ENCODE peak calls at places on chromosomes 2 and 18, in ten cellular contexts. One of them, this sample, is unnamed.
A peak's percentile ranks its signal among the peaks of the same experiment; 100 is the strongest.

GRCh38 chr2:119197529-119198266 is 25.9 kb upstream of the STEAP3 start:
- DNase-seq in H1: no peak
- DNase-seq in prostate gland: no peak
- DNase-seq in spleen: no peak
- DNase-seq in HL-60: no peak
- DNase-seq in sigmoid colon: no peak
- DNase-seq in suprapubic skin: no peak
- DNase-seq in transverse colon: no peak
- DNase-seq in breast epithelium: no peak
- DNase-seq in Panc1: no peak
- DNase-seq in this sample: no peak

GRCh38 chr18:13539050-13539449 is 187.3 kb downstream of the FAM210A start:
- DNase-seq in HL-60: no peak
- DNase-seq in Panc1: no peak
- DNase-seq in H1: no peak
- DNase-seq in sigmoid colon: no peak
- DNase-seq in breast epithelium: no peak
- DNase-seq in suprapubic skin: no peak
- DNase-seq in prostate gland: no peak
- DNase-seq in spleen: no peak
- DNase-seq in transverse colon: peak; percentile 68
- DNase-seq in this sample: no peak

GRCh38 chr18:25503567-25504081 is 151.7 kb upstream of the ZNF521 start:
- DNase-seq in transverse colon: peak; percentile 57
- DNase-seq in HL-60: no peak
- DNase-seq in spleen: no peak
- DNase-seq in breast epithelium: peak; percentile 43
- DNase-seq in Panc1: no peak
- DNase-seq in H1: peak; percentile 53
- DNase-seq in suprapubic skin: no peak
- DNase-seq in prostate gland: peak; percentile 28
- DNase-seq in sigmoid colon: peak; percentile 87
- DNase-seq in this sample: no peak

GRCh38 chr18:48129621-48130082 is 199.2 kb upstream of the SMAD2 start:
- DNase-seq in prostate gland: no peak
- DNase-seq in suprapubic skin: peak; percentile 67
- DNase-seq in transverse colon: no peak
- DNase-seq in breast epithelium: no peak
- DNase-seq in HL-60: no peak
- DNase-seq in sigmoid colon: no peak
- DNase-seq in spleen: peak; percentile 43
- DNase-seq in Panc1: no peak
- DNase-seq in H1: no peak
- DNase-seq in this sample: no peak

GRCh38 chr2:50401772-50402653 is 629.9 kb downstream of the NRXN1 start:
- DNase-seq in transverse colon: peak; percentile 14
- DNase-seq in Panc1: peak; percentile 61
- DNase-seq in H1: peak; percentile 84
- DNase-seq in breast epithelium: no peak
- DNase-seq in prostate gland: peak; percentile 23
- DNase-seq in HL-60: peak; percentile 3
- DNase-seq in spleen: no peak
- DNase-seq in sigmoid colon: peak; percentile 50
- DNase-seq in suprapubic skin: no peak
- DNase-seq in this sample: peak; percentile 59

GRCh38 chr2:68726100-68726499 is 8.5 kb upstream of the ARHGAP25 start:
- DNase-seq in suprapubic skin: no peak
- DNase-seq in sigmoid colon: no peak
- DNase-seq in Panc1: no peak
- DNase-seq in spleen: no peak
- DNase-seq in HL-60: no peak
- DNase-seq in breast epithelium: no peak
- DNase-seq in transverse colon: no peak
- DNase-seq in prostate gland: no peak
- DNase-seq in H1: no peak
- DNase-seq in this sample: no peak

GRCh38 chr2:128477891-128478290 is 159.2 kb upstream of the HS6ST1 start:
- DNase-seq in HL-60: no peak
- DNase-seq in sigmoid colon: no peak
- DNase-seq in breast epithelium: no peak
- DNase-seq in prostate gland: no peak
- DNase-seq in transverse colon: no peak
- DNase-seq in H1: no peak
- DNase-seq in spleen: no peak
- DNase-seq in suprapubic skin: no peak
- DNase-seq in Panc1: no peak
- DNase-seq in this sample: no peak

GRCh38 chr2:61017003-61017555 is 441 bp upstream of the PEX13 start:
- DNase-seq in suprapubic skin: peak; percentile 87
- DNase-seq in HL-60: peak; percentile 63
- DNase-seq in breast epithelium: peak; percentile 70
- DNase-seq in Panc1: peak; percentile 78
- DNase-seq in spleen: peak; percentile 87
- DNase-seq in H1: peak; percentile 88
- DNase-seq in transverse colon: peak; percentile 90
- DNase-seq in sigmoid colon: peak; percentile 84
- DNase-seq in prostate gland: peak; percentile 77
- DNase-seq in this sample: peak; percentile 86

GRCh38 chr2:19124135-19124534 is 234.3 kb downstream of the OSR1 start:
- DNase-seq in sigmoid colon: no peak
- DNase-seq in transverse colon: no peak
- DNase-seq in HL-60: no peak
- DNase-seq in prostate gland: no peak
- DNase-seq in spleen: no peak
- DNase-seq in breast epithelium: no peak
- DNase-seq in Panc1: no peak
- DNase-seq in H1: no peak
- DNase-seq in suprapubic skin: no peak
- DNase-seq in this sample: no peak

DNA sequence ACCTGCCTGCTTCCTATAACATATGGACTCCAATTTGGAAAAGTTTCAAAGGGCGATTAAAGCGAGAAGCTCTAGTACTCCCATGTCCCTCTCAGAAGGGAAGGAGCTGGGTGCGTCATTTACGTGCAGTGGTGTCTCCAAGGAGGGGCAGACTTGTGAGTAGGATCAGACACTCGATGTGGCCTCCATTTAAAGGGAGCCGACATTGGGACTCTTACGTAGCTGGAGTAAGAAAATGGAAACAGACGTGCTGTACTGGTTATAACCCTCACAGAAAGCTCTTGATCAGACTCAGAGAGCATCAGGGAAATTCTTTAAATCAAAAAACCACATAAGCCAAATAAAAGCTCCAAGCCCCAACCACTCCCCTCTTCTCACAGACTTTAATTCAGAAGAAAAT is 198.5 kb downstream of the KLHL29 start:
- DNase-seq in suprapubic skin: no peak
- DNase-seq in transverse colon: no peak
- DNase-seq in H1: no peak
- DNase-seq in breast epithelium: no peak
- DNase-seq in prostate gland: no peak
- DNase-seq in Panc1: no peak
- DNase-seq in sigmoid colon: no peak
- DNase-seq in spleen: no peak
- DNase-seq in HL-60: no peak
- DNase-seq in this sample: no peak
- H3K27ac ChIP-seq in suprapubic skin: peak overlapping the region; percentile 12
- H3K27ac ChIP-seq in transverse colon: peak overlapping the region; percentile 79
- H3K27ac ChIP-seq in H1: no peak overlapping the region
- H3K27ac ChIP-seq in breast epithelium: no peak overlapping the region
- H3K27ac ChIP-seq in prostate gland: peak overlapping the region; percentile 67
- H3K27ac ChIP-seq in Panc1: no peak overlapping the region
- H3K27ac ChIP-seq in sigmoid colon: peak overlapping the region; percentile 77
- H3K27ac ChIP-seq in spleen: no peak overlapping the region
- H3K27ac ChIP-seq in HL-60: no peak overlapping the region
- H3K27ac ChIP-seq in this sample: peak overlapping the region; percentile 68

GRCh38 chr18:8751692-8752091 is 46.3 kb downstream of the MTCL1 start:
- DNase-seq in HL-60: no peak
- DNase-seq in H1: no peak
- DNase-seq in suprapubic skin: no peak
- DNase-seq in sigmoid colon: no peak
- DNase-seq in prostate gland: no peak
- DNase-seq in spleen: no peak
- DNase-seq in Panc1: no peak
- DNase-seq in breast epithelium: no peak
- DNase-seq in transverse colon: no peak
- DNase-seq in this sample: no peak

GRCh38 chr18:8749492-8749891 is 44.1 kb downstream of the MTCL1 start:
- DNase-seq in spleen: no peak
- DNase-seq in prostate gland: no peak
- DNase-seq in transverse colon: no peak
- DNase-seq in breast epithelium: no peak
- DNase-seq in HL-60: no peak
- DNase-seq in H1: no peak
- DNase-seq in sigmoid colon: no peak
- DNase-seq in suprapubic skin: no peak
- DNase-seq in Panc1: no peak
- DNase-seq in this sample: no peak

GRCh38 chr18:8752329-8752728 is 47.0 kb downstream of the MTCL1 start:
- DNase-seq in HL-60: no peak
- DNase-seq in prostate gland: no peak
- DNase-seq in spleen: no peak
- DNase-seq in breast epithelium: no peak
- DNase-seq in H1: no peak
- DNase-seq in suprapubic skin: no peak
- DNase-seq in Panc1: no peak
- DNase-seq in transverse colon: no peak
- DNase-seq in sigmoid colon: no peak
- DNase-seq in this sample: no peak

GRCh38 chr18:8747440-8747937 is 42.1 kb downstream of the MTCL1 start:
- DNase-seq in sigmoid colon: no peak
- DNase-seq in spleen: no peak
- DNase-seq in transverse colon: no peak
- DNase-seq in Panc1: no peak
- DNase-seq in H1: no peak
- DNase-seq in suprapubic skin: no peak
- DNase-seq in HL-60: no peak
- DNase-seq in prostate gland: no peak
- DNase-seq in breast epithelium: no peak
- DNase-seq in this sample: no peak

DNA sequence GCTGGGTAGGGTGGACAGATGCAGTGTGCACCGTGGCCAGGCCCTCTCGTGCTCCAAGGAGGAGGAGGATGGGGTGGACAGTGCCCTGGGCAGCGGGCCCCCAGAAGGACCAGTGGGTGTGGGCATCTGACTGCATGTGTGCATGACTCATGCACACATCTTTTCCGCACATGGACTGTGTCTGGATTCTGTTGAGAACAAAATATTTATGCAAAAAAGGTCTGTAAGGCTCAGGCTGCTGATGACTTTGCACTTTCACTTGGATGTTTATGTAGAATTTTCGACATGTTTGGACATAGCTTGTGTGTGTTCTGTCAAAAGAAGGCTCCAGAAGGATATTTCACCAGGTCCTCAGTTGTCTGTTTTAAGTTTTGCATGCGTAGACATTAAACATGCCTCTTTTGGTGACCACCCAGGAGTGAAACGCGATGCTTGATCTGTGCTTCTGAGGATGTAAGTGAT is 45.6 kb downstream of the MTCL1 start:
- DNase-seq in spleen: no peak
- DNase-seq in prostate gland: no peak
- DNase-seq in H1: no peak
- DNase-seq in suprapubic skin: no peak
- DNase-seq in sigmoid colon: peak; percentile 92
- DNase-seq in Panc1: no peak
- DNase-seq in breast epithelium: no peak
- DNase-seq in transverse colon: peak; percentile 35
- DNase-seq in HL-60: no peak
- DNase-seq in this sample: no peak
- TF ChIP-seq POLR2AphosphoS5 in spleen: no peak
- TF ChIP-seq POLR2AphosphoS5 in prostate gland: no peak
- TF ChIP-seq POLR2AphosphoS5 in H1: no peak
- TF ChIP-seq POLR2AphosphoS5 in suprapubic skin: no peak
- TF ChIP-seq POLR2AphosphoS5 in sigmoid colon: peak; percentile 99
- TF ChIP-seq POLR2AphosphoS5 in Panc1: no peak
- TF ChIP-seq POLR2AphosphoS5 in breast epithelium: no peak
- TF ChIP-seq POLR2AphosphoS5 in transverse colon: peak; percentile 88
- TF ChIP-seq POLR2AphosphoS5 in HL-60: no peak
- TF ChIP-seq POLR2AphosphoS5 in this sample: peak; percentile 77

GRCh38 chr18:77087391-77088141 is 45.0 kb downstream of the MBP start:
- DNase-seq in Panc1: no peak
- DNase-seq in prostate gland: no peak
- DNase-seq in breast epithelium: no peak
- DNase-seq in sigmoid colon: peak; percentile 84
- DNase-seq in HL-60: no peak
- DNase-seq in H1: peak; percentile 66
- DNase-seq in spleen: peak; percentile 78
- DNase-seq in transverse colon: peak; percentile 55
- DNase-seq in suprapubic skin: no peak
- DNase-seq in this sample: peak; percentile 55
- H3K27ac ChIP-seq in Panc1: peak overlapping the region; percentile 72
- H3K27ac ChIP-seq in prostate gland: peak overlapping the region; percentile 65
- H3K27ac ChIP-seq in breast epithelium: peak overlapping the region; percentile 84
- H3K27ac ChIP-seq in sigmoid colon: peak overlapping the region; percentile 70
- H3K27ac ChIP-seq in HL-60: no peak overlapping the region
- H3K27ac ChIP-seq in H1: no peak overlapping the region
- H3K27ac ChIP-seq in spleen: peak overlapping the region; percentile 46
- H3K27ac ChIP-seq in transverse colon: peak overlapping the region; percentile 70
- H3K27ac ChIP-seq in suprapubic skin: peak overlapping the region; percentile 82
- H3K27ac ChIP-seq in this sample: peak overlapping the region; percentile 47

GRCh38 chr18:3221496-3221895 is 1.7 kb upstream of the MYOM1 start:
- DNase-seq in sigmoid colon: no peak
- DNase-seq in H1: no peak
- DNase-seq in transverse colon: no peak
- DNase-seq in spleen: no peak
- DNase-seq in prostate gland: no peak
- DNase-seq in Panc1: no peak
- DNase-seq in suprapubic skin: no peak
- DNase-seq in HL-60: no peak
- DNase-seq in breast epithelium: no peak
- DNase-seq in this sample: no peak

GRCh38 chr18:3218817-3219216 is 951 bp downstream of the MYOM1 start:
- DNase-seq in transverse colon: no peak
- DNase-seq in prostate gland: no peak
- DNase-seq in sigmoid colon: no peak
- DNase-seq in Panc1: no peak
- DNase-seq in suprapubic skin: no peak
- DNase-seq in spleen: no peak
- DNase-seq in breast epithelium: no peak
- DNase-seq in HL-60: no peak
- DNase-seq in H1: no peak
- DNase-seq in this sample: no peak

GRCh38 chr18:3217930-3218647 is 1.7 kb downstream of the MYOM1 start:
- DNase-seq in suprapubic skin: no peak
- DNase-seq in spleen: no peak
- DNase-seq in Panc1: no peak
- DNase-seq in H1: no peak
- DNase-seq in transverse colon: peak; percentile 61
- DNase-seq in sigmoid colon: no peak
- DNase-seq in HL-60: no peak
- DNase-seq in breast epithelium: no peak
- DNase-seq in prostate gland: no peak
- DNase-seq in this sample: peak; percentile 41

GRCh38 chr18:3216987-3217386 is 2.8 kb downstream of the MYOM1 start:
- DNase-seq in suprapubic skin: no peak
- DNase-seq in breast epithelium: no peak
- DNase-seq in sigmoid colon: no peak
- DNase-seq in prostate gland: no peak
- DNase-seq in HL-60: no peak
- DNase-seq in H1: no peak
- DNase-seq in spleen: no peak
- DNase-seq in transverse colon: no peak
- DNase-seq in Panc1: no peak
- DNase-seq in this sample: no peak

GRCh38 chr18:3219621-3220335 is at the start of gene MYOM1:
- DNase-seq in H1: no peak
- DNase-seq in spleen: no peak
- DNase-seq in Panc1: no peak
- DNase-seq in prostate gland: no peak
- DNase-seq in breast epithelium: no peak
- DNase-seq in transverse colon: no peak
- DNase-seq in HL-60: no peak
- DNase-seq in sigmoid colon: no peak
- DNase-seq in suprapubic skin: no peak
- DNase-seq in this sample: no peak
- TF ChIP-seq POLR2AphosphoS5 in H1: no peak
- TF ChIP-seq POLR2AphosphoS5 in spleen: no peak
- TF ChIP-seq POLR2AphosphoS5 in Panc1: no peak
- TF ChIP-seq POLR2AphosphoS5 in prostate gland: no peak
- TF ChIP-seq POLR2AphosphoS5 in breast epithelium: no peak
- TF ChIP-seq POLR2AphosphoS5 in transverse colon: no peak
- TF ChIP-seq POLR2AphosphoS5 in HL-60: no peak
- TF ChIP-seq POLR2AphosphoS5 in sigmoid colon: no peak
- TF ChIP-seq POLR2AphosphoS5 in suprapubic skin: no peak
- TF ChIP-seq POLR2AphosphoS5 in this sample: no peak